ENCODE peak calls at places on chromosome 22, in four cellular contexts. W is hepatocyte; Q is CD4-positive, alpha-beta memory T cell; L is fibroblast of lung. C is an unnamed sample.
A peak's percentile ranks its signal among the peaks of the same experiment; 100 is the strongest.

GRCh38 chr22:31345331-31346254 is 553 bp downstream of the PATZ1 start:
- DNase-seq in Q (peak; percentile 91), L (peak; percentile 82), W (peak; percentile 96), C (peak; percentile 89)

GRCh38 chr22:37848587-37849088 is 581 bp upstream of the EIF3L start:
- DNase-seq in W (no peak), L (peak; percentile 48), Q (peak; percentile 19), C (peak; percentile 25)

GRCh38 chr22:23552573-23552972 is 27.5 kb downstream of the IGLL1 start:
- DNase-seq in Q (no peak), L (no peak), W (no peak), C (no peak)

GRCh38 chr22:37345863-37346514 is 63.7 kb downstream of the CYTH4 start:
- DNase-seq in L (peak; percentile 92), W (peak; percentile 41), Q (no peak), C (no peak)

GRCh38 chr22:30232716-30233218 is 13.8 kb downstream of the LIF start:
- DNase-seq in L (no peak), W (no peak), Q (no peak), C (no peak)

GRCh38 chr22:45738206-45738605 is 66.6 kb downstream of the ATXN10 start:
- DNase-seq in W (no peak), L (no peak), Q (no peak), C (no peak)

GRCh38 chr22:42399315-42400271 is 32.6 kb downstream of the NFAM1 start:
- DNase-seq in W (peak; percentile 58), L (no peak), Q (peak; percentile 2), C (peak; percentile 69)

GRCh38 chr22:31142285-31142684 is 2.0 kb upstream of the PLA2G3 start:
- DNase-seq in L (no peak), Q (no peak), W (no peak), C (no peak)

GRCh38 chr22:42114721-42115120 is 15.9 kb downstream of the CYP2D6 start:
- DNase-seq in L (peak; percentile 52), W (peak; percentile 80), Q (no peak), C (no peak)

GRCh38 chr22:33053323-33053722 is 4.9 kb downstream of the SYN3 start:
- DNase-seq in Q (no peak), L (no peak), W (no peak), C (no peak)

GRCh38 chr22:33057363-33057995 is 702 bp downstream of the SYN3 start:
- DNase-seq in Q (no peak), L (no peak), W (no peak), C (no peak)

GRCh38 chr22:33056108-33056507 is 2.1 kb downstream of the SYN3 start:
- DNase-seq in L (no peak), W (no peak), Q (no peak), C (no peak)

GRCh38 chr22:33051960-33052839 is 6.0 kb downstream of the SYN3 start:
- DNase-seq in W (no peak), Q (no peak), L (no peak), C (peak; percentile 47)

GRCh38 chr22:33054276-33054675 is 3.9 kb downstream of the SYN3 start:
- DNase-seq in Q (no peak), W (no peak), L (no peak), C (peak; percentile 41)
- H3K4me3 ChIP-seq in Q (no peak overlapping the region), W (no peak overlapping the region), L (no peak overlapping the region), C (no peak overlapping the region)

GRCh38 chr22:49458708-49459099 is 369.0 kb downstream of the BRD1 start:
- DNase-seq in Q (no peak), W (no peak), L (no peak), C (no peak)

GRCh38 chr22:49460662-49461371 is 366.9 kb downstream of the BRD1 start:
- DNase-seq in L (no peak), W (no peak), Q (no peak), C (peak; percentile 8)

GRCh38 chr22:49457146-49457545 is 370.5 kb downstream of the BRD1 start:
- DNase-seq in L (no peak), W (no peak), Q (no peak), C (no peak)

GRCh38 chr22:49454726-49455125 is 372.9 kb downstream of the BRD1 start:
- DNase-seq in Q (no peak), W (no peak), L (no peak), C (no peak)

DNA sequence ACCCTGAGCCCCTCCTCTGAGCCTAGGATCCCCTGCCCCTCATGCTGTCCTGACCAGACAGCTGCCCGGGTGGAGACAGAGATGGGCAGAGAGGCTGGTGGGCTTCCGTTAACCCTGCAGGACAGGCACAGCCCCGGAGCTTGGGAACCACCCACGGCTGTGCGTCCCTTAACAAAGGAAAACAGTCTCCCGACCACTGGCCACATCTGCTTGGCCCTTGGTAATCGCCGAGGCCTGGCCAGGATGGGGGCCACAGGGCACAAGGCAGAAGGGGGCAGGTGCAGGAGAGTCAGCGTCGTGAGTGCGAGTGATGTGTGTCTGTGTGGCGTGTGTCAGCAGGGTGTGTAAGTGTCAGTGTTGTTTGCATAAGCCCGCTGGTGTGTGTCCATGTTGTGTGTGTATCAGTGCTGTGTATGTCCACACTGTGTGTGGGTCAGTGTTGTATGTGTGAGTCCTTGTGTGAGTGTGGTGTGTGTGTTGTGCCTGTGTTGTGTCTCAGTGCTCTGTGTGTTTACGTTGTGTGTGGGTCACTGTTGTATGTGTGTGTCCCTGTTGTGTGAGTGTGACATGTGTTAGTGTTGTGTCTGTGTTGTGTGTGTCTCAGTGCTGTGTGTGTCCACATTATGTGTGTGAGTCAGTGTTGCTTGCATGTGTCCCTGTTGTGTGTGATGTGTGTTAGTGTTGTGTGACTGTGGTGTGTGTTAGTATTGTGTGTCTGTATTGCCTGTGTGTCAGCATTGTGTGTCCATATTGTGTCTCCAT is 369.5 kb downstream of the BRD1 start:
- DNase-seq in Q (no peak), W (no peak), L (no peak), C (no peak)
- H3K9me3 ChIP-seq in Q (no peaks in the 10 kb centered on the region), W (no peaks in the 10 kb centered on the region), L (peaks cover 5% of the 10 kb centered on the region), C (no peaks in the 10 kb centered on the region)

GRCh38 chr22:39275814-39276443 is 31.1 kb upstream of the PDGFB start:
- DNase-seq in Q (no peak), L (no peak), W (no peak), C (no peak)
- H3K4me3 ChIP-seq in Q (no peak overlapping the region), L (no peak overlapping the region), W (no peak overlapping the region), C (no peak overlapping the region)

GRCh38 chr22:48980409-48980808 is 847.3 kb downstream of the BRD1 start:
- DNase-seq in Q (no peak), W (no peak), L (no peak), C (no peak)
- H3K9me3 ChIP-seq in Q (no peaks in the 10 kb centered on the region), W (no peaks in the 10 kb centered on the region), L (no peaks in the 10 kb centered on the region), C (no peaks in the 10 kb centered on the region)

GRCh38 chr22:16824718-16825687 is at the start of gene XKR3:
- DNase-seq in Q (no peak), W (no peak), L (no peak), C (no peak)

GRCh38 chr22:16815073-16815472 is 10.1 kb downstream of the XKR3 start:
- DNase-seq in W (no peak), L (no peak), Q (no peak), C (no peak)

GRCh38 chr22:16818538-16818937 is 6.7 kb downstream of the XKR3 start:
- DNase-seq in Q (no peak), W (no peak), L (no peak), C (no peak)

DNA sequence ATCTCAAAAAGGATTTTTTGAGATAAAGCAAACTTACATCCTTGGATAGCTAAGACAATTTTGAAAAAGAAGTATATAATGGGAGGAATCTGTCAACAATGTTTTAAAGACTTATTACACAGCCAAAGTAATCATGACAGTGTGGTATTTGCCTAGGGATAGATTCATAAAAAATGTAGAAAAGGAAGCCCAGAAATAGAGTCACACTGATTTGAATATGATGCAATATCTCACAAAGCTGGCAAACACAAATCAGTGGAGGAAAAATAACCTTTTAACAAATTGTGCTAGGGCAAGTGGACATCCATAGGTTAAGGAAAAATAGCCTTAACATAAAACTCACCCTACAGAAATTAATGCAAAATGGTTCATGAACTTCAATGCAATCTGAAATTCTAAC is 6.0 kb downstream of the XKR3 start:
- DNase-seq in Q (no peak), L (no peak), W (no peak), C (no peak)
- H3K4me3 ChIP-seq in Q (no peak overlapping the region), L (no peak overlapping the region), W (no peak overlapping the region), C (no peak overlapping the region)

GRCh38 chr22:47396105-47396504 is 633.7 kb downstream of the TBC1D22A start:
- DNase-seq in Q (no peak), L (no peak), W (no peak), C (no peak)

GRCh38 chr22:47395481-47395880 is 633.0 kb downstream of the TBC1D22A start:
- DNase-seq in W (no peak), L (peak; percentile 53), Q (no peak), C (no peak)

GRCh38 chr22:47393191-47393590 is 630.7 kb downstream of the TBC1D22A start:
- DNase-seq in Q (no peak), W (no peak), L (no peak), C (no peak)

GRCh38 chr22:47396515-47396914 is 634.1 kb downstream of the TBC1D22A start:
- DNase-seq in L (no peak), W (no peak), Q (no peak), C (no peak)

DNA sequence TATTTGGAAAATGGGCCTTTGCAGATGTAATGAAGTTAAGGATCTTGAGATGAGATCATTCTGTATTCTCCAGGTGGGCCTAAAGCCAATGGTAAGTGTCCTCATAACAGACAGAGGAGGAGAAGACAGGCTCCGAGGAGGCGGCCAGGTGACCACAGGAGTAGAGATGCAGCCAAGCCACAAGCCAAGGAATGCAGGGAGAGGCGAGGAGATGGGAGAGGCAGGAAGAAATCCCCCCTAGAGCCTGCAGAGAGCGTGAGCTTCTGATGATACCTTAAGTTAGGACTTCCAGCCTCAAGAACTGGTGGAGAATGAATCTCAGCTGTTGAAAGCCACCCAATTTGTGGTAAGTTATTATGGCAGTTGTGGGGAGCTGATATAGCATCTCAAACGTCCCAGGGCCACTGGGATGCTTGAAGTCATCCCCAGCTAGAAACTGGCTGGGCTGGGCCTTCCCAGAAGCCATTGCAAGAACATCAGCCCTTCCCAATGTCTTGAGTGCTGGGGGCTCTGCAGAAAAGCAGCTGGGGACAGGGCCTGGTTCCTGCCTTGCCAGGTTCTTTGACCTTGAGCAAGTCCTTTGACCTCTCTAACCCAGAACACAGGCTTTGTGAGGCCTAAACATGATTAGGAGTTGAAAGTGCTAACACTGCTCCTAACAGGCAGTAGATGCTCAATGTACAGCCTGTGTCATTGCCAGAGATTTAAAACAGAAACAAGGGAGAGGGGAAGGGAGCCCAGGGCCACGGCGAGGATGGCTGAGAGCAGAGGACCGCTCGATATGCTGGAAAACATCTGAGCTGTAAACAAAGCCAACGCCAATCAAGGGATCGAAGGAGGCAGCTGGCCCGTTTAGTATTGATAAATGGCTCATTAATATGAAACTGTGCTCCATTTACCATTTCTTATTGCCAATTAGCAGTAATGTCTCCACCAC is 632.3 kb downstream of the TBC1D22A start:
- DNase-seq in W (no peak), L (no peak), Q (no peak), C (no peak)
- H3K9me3 ChIP-seq in W (no peaks in the 10 kb centered on the region), L (no peaks in the 10 kb centered on the region), Q (no peaks in the 10 kb centered on the region), C (no peaks in the 10 kb centered on the region)

DNA sequence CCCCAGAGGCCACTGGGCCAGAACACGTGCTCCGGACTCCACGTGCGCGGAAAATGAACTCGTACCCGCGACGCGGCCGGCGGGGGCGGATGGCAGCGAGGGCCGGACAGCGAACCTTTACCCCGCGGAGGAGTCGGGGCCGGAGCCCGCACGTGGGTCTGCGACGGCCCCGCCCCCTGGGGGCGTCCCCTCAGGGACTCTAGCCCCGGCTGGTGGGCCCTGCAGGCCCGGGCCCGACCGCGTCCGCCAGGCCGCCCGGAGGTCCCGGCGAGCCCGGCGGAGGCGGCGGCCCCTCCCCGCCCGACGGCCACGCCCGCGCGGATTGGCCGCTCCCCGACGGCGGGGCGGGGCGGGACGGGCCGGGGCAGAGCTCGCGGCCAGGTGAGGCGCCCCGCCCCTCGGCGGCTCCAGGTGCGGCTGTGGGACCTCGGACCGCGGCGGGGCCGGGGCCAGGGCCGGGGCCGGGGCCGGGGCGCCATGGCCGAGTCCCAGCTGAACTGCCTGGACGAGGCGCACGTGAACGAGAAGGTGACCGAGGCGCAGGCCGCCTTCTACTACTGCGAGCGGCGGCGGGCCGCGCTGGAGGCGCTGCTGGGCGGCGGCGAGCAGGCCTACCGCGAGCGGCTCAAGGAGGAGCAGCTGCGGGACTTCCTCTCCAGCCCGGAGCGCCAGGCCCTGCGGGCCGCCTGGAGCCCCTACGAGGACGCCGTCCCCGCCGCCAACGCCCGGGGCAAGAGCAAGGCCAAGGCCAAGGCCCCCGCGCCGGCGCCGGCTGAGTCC is at the start of gene FAM83F:
- DNase-seq in Q (peak; percentile 30), W (peak; percentile 89), L (no peak), C (no peak)
- H3K4me3 ChIP-seq in Q (no peak within 1 kb of the TSS), W (peak within 1 kb of the TSS; percentile 18), L (no peak within 1 kb of the TSS), C (no peak within 1 kb of the TSS)